ENCODE peak calls at places on chromosomes 7 and 10, in five cellular contexts. A is WERI-Rb-1; W is CD8-positive, alpha-beta memory T cell; H is psoas muscle; D is astrocyte. X is an unnamed sample.

GRCh38 chr7:134873253-134873652 is 93.8 kb downstream of the CALD1 start:
- DNase-seq in D (no peak), W (no peak), H (no peak), A (no peak), X (no peak)

GRCh38 chr7:77674878-77675277 is 21.4 kb upstream of the RSBN1L start:
- DNase-seq in D (peak), A (no peak), H (no peak), W (no peak), X (peak)

GRCh38 chr10:6070647-6071046 is 8.5 kb upstream of the IL2RA start:
- DNase-seq in A (no peak), W (no peak), D (peak), H (no peak), X (no peak)

GRCh38 chr10:3761916-3762708 is 22.9 kb downstream of the KLF6 start:
- DNase-seq in W (no peak), H (no peak), A (no peak), D (peak), X (no peak)

GRCh38 chr10:121169406-121169805 is 318.2 kb downstream of the WDR11 start:
- DNase-seq in A (no peak), W (no peak), D (no peak), H (no peak), X (no peak)

GRCh38 chr7:140358771-140359095 is 39.6 kb downstream of the SLC37A3 start:
- DNase-seq in D (no peak), H (no peak), W (peak), A (no peak), X (no peak)

GRCh38 chr10:86410542-86411124 is 44.0 kb upstream of the GRID1 start:
- DNase-seq in A (no peak), H (no peak), D (peak), W (no peak), X (peak)

GRCh38 chr7:131322046-131322445 is 5.6 kb upstream of the MKLN1 start:
- DNase-seq in D (no peak), W (no peak), H (no peak), A (no peak), X (no peak)

GRCh38 chr10:60358282-60358681 is 31.4 kb downstream of the ANK3 start:
- DNase-seq in H (no peak), D (no peak), W (no peak), A (no peak), X (no peak)

DNA sequence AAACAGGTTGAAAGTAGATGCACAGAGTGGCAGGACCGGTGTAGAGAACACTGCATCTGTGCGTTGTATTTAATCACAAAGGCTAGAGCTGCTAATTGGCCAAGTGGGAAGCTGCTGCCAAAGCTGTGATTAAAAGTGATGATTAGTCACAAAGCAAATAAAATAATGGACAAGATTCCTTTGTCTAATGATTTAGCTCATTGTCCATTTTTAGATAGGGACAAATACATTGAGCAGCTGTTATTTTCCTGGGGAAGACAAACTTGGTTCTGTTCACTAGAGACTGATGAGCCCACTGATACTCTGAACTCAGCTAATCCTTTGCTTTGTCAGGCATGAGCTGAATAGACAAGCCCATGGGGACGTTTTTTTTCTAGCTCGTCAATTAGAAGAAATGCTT is 19.7 kb downstream of the UBE3C start:
- DNase-seq in W (no peak), A (no peak), H (no peak), D (peak), X (no peak)
- H3K27ac ChIP-seq in W (no peak), A (peak), H (peak), D (peak), X (no peak)

GRCh38 chr7:107588529-107589130 is 8.6 kb downstream of the BCAP29 start:
- DNase-seq in A (no peak), D (no peak), H (no peak), W (no peak), X (no peak)
- H3K27ac ChIP-seq in A (no peak), D (no peak), H (no peak), W (no peak), X (no peak)

DNA sequence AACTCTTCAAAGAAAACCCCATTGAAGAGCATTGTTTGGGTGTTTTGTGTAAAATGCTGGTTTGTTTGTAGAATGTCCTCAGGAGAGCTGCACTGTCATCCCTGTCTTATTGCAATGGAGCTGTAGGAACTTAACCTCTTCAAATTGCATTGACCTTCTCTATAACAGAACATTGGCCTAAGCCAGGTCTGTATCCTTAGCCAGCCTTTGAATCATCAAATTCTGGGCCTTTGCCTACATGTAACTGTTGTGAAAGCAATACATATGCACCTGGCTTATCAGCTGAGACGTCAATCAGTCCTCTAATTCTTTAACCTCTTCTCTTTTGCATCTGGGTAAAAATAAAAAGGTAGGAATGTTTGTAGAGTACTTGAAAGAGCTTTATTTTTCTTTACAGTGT is 196.0 kb downstream of the CSTF2T start:
- DNase-seq in D (no peak), W (no peak), A (no peak), H (no peak), X (no peak)
- H3K27ac ChIP-seq in D (no peak), W (no peak), A (no peak), H (peak), X (no peak)

GRCh38 chr10:31956200-31956946 is 27.7 kb upstream of the ARHGAP12 start:
- DNase-seq in H (no peak), W (no peak), D (no peak), A (no peak), X (no peak)

GRCh38 chr10:31961264-31961663 is 32.6 kb upstream of the ARHGAP12 start:
- DNase-seq in H (no peak), D (no peak), W (no peak), A (no peak), X (no peak)

GRCh38 chr10:31958849-31959248 is 30.2 kb upstream of the ARHGAP12 start:
- DNase-seq in A (no peak), D (no peak), W (no peak), H (no peak), X (no peak)

GRCh38 chr10:31961675-31962074 is 33.0 kb upstream of the ARHGAP12 start:
- DNase-seq in W (no peak), A (no peak), H (no peak), D (peak), X (peak)

GRCh38 chr10:31959461-31960173 is 31.0 kb upstream of the ARHGAP12 start:
- DNase-seq in W (no peak), A (no peak), H (no peak), D (no peak), X (no peak)
- H3K27ac ChIP-seq in W (no peak), A (no peak), H (no peak), D (no peak), X (no peak)

GRCh38 chr10:126536148-126536547 is 134.3 kb downstream of the C10orf90 start:
- DNase-seq in W (no peak), H (no peak), A (no peak), D (no peak), X (peak)
- H3K27ac ChIP-seq in W (no peak), H (no peak), A (no peak), D (no peak), X (no peak)

DNA sequence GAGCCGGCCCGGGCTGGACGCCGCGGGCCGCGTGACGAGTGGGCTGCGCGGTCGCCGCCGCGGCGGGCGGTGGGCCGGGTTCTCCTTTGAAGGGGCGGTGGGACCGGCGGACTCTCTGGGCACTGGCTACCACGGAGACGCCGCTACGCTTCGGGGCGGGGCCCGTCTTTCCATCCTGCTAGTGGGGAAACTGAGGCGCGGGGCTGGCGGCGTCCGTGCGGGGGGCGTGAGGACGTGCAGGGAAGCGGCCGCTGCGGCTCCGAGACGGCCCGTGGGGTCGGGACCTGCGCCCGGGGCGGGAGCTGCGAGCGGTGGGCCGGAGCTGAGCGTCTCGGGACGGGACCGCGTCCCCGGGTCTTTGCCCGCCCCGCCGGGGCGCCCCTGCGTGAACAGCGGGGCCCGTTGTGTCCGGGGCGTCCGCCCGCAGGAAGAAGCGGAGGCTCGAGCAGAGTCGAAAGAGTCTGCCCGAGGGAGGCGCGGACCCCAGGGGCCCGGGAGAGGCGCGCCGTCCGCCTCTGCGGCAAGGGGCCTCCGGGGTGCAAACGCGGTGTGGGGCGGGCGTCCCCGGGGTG is 548 bp upstream of the BNIP3 start:
- DNase-seq in A (no peak), H (no peak), D (no peak), W (no peak), X (no peak)
- H3K27ac ChIP-seq in A (peak), H (peak), D (no peak), W (peak), X (no peak)

GRCh38 chr7:17772581-17773288 is 167.6 kb downstream of the SNX13 start:
- DNase-seq in A (no peak), W (no peak), H (no peak), D (no peak), X (no peak)

GRCh38 chr7:17774701-17775288 is 165.5 kb downstream of the SNX13 start:
- DNase-seq in W (no peak), D (peak), H (no peak), A (no peak), X (peak)

GRCh38 chr7:17774248-17774647 is 166.0 kb downstream of the SNX13 start:
- DNase-seq in H (no peak), A (no peak), D (peak), W (no peak), X (peak)

GRCh38 chr7:17771901-17772408 is 168.3 kb downstream of the SNX13 start:
- DNase-seq in H (no peak), D (no peak), A (no peak), W (no peak), X (no peak)

GRCh38 chr7:17773289-17773626 is 167.0 kb downstream of the SNX13 start:
- DNase-seq in W (no peak), H (no peak), D (peak), A (no peak), X (peak)
- H3K27ac ChIP-seq in W (no peak), H (peak), D (no peak), A (no peak), X (peak)

GRCh38 chr10:95444792-95445191 is 116.4 kb downstream of the SORBS1 start:
- DNase-seq in H (no peak), W (no peak), A (no peak), D (no peak), X (no peak)

GRCh38 chr10:95447733-95448132 is 113.4 kb downstream of the SORBS1 start:
- DNase-seq in D (peak), A (no peak), H (no peak), W (no peak), X (no peak)

GRCh38 chr10:95443636-95444035 is 117.5 kb downstream of the SORBS1 start:
- DNase-seq in H (no peak), A (no peak), D (no peak), W (no peak), X (no peak)

GRCh38 chr10:95445837-95446347 is 115.3 kb downstream of the SORBS1 start:
- DNase-seq in D (peak), H (peak), A (peak), W (peak), X (peak)

GRCh38 chr10:95445223-95445836 is 115.8 kb downstream of the SORBS1 start:
- DNase-seq in D (peak), W (no peak), H (peak), A (no peak), X (peak)
- H3K27ac ChIP-seq in D (peak), W (no peak), H (peak), A (no peak), X (no peak)

DNA sequence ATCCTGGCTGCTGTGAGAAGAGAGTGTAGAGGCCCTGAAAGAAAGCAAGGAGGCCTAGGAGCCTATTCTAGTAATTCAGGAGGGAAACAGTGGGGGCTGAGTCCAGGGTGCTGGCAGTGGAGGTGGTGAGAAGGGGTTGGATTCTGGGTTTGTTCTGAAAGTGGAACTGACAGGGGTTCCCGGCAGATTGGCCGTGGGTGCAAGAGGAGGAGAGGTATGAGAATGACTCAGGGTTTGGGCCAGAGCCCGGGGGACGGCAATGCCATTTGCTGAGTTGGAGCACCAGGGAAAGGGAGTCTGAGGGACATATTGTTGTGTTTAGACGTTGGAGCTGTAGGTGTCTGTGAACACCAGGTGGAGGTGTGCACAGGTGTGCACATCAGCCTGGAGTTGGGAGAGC is 38.5 kb downstream of the NPTX2 start:
- DNase-seq in H (no peak), A (no peak), W (no peak), D (no peak), X (no peak)
- H3K27ac ChIP-seq in H (no peak), A (no peak), W (no peak), D (no peak), X (no peak)

GRCh38 chr7:98686466-98687080 is 69.5 kb downstream of the NPTX2 start:
- DNase-seq in D (no peak), A (no peak), H (no peak), W (no peak), X (no peak)
- H3K27ac ChIP-seq in D (no peak), A (no peak), H (no peak), W (no peak), X (no peak)

X was measured in brain microvascular endothelial cell.